ENCODE peak calls at places on chromosomes 7 and 10, in six cellular contexts. E is PC-3, W is GM23248, J is HCT116, Z is MM.1S, P is SK-N-SH. B is an unnamed sample. For H3K79me2 and H3K36me3, the result is how much of the 10 kb centered on the place peaks cover.

GRCh38 chr7:91347288-91347687 is 83.1 kb downstream of the FZD1 start:
- DNase-seq in E (no peak), W (no peak), J (no peak), Z (no peak), P (no peak), B (no peak)

GRCh38 chr10:126135939-126136595 is 239.7 kb downstream of the FANK1 start:
- DNase-seq in E (no peak), W (no peak), J (no peak), Z (no peak), P (no peak), B (no peak)

GRCh38 chr7:13016633-13017324 is 329.3 kb downstream of the ARL4A start:
- DNase-seq in E (peak), W (peak), J (peak), Z (no peak), P (no peak), B (peak)

GRCh38 chr7:94509264-94509878 is at the start of gene CASD1:
- DNase-seq in E (peak), W (peak), J (no peak), Z (peak), P (no peak), B (peak)

GRCh38 chr10:7787150-7787856 is 490 bp downstream of the KIN start:
- DNase-seq in E (no peak), W (peak), J (no peak), Z (no peak), P (no peak), B (peak)

GRCh38 chr10:60733189-60733815 is 45.0 kb upstream of the CDK1 start:
- DNase-seq in E (peak), W (peak), J (peak), Z (peak), P (peak), B (peak)

GRCh38 chr10:81367132-81367531 is 507.9 kb upstream of the NRG3 start:
- DNase-seq in E (no peak), W (no peak), J (no peak), Z (no peak), P (no peak), B (no peak)

GRCh38 chr7:2544541-2545188 is 10.7 kb downstream of the BRAT1 start:
- DNase-seq in E (no peak), W (no peak), J (no peak), Z (no peak), P (peak), B (no peak)

GRCh38 chr10:109474817-109475216 is 448.5 kb downstream of the XPNPEP1 start:
- DNase-seq in E (no peak), W (no peak), J (no peak), Z (no peak), P (no peak), B (peak)

GRCh38 chr7:30163231-30163894 is 28.6 kb downstream of the MTURN start:
- DNase-seq in E (no peak), W (no peak), J (no peak), Z (peak), P (no peak), B (no peak)

GRCh38 chr10:8183241-8183704 is 128.8 kb downstream of the GATA3 start:
- DNase-seq in E (peak), W (no peak), J (no peak), Z (peak), P (no peak), B (no peak)

GRCh38 chr10:34156781-34157425 is 658.2 kb downstream of the PARD3 start:
- DNase-seq in E (peak), W (peak), J (no peak), Z (no peak), P (no peak), B (no peak)

GRCh38 chr10:128275405-128275804 is 149.2 kb upstream of the MKI67 start:
- DNase-seq in E (no peak), W (no peak), J (no peak), Z (no peak), P (no peak), B (no peak)

GRCh38 chr10:56920586-56921250 is 559.7 kb upstream of the ZWINT start:
- DNase-seq in E (peak), W (no peak), J (no peak), Z (no peak), P (no peak), B (no peak)

GRCh38 chr10:80966326-80966986 is 428.8 kb downstream of the SH2D4B start:
- DNase-seq in E (no peak), W (no peak), J (no peak), Z (peak), P (no peak), B (no peak)

GRCh38 chr7:151849879-151850260 is 27.0 kb downstream of the PRKAG2 start:
- DNase-seq in E (no peak), W (no peak), J (no peak), Z (no peak), P (no peak), B (no peak)

GRCh38 chr7:2495402-2496309 is 19.5 kb upstream of the GRIFIN start:
- DNase-seq in E (no peak), W (no peak), J (no peak), Z (no peak), P (peak), B (peak)

GRCh38 chr7:460374-461117 is 59.1 kb downstream of the PDGFA start:
- DNase-seq in E (no peak), W (peak), J (no peak), Z (no peak), P (no peak), B (no peak)

GRCh38 chr7:7966141-7966734 is 2.4 kb upstream of the GLCCI1 start:
- DNase-seq in E (no peak), W (no peak), J (no peak), Z (no peak), P (no peak), B (no peak)

GRCh38 chr7:29606287-29606721 is 42.7 kb downstream of the PRR15 start:
- DNase-seq in E (peak), W (peak), J (no peak), Z (no peak), P (peak), B (no peak)

GRCh38 chr10:98119891-98120290 is 14.6 kb upstream of the R3HCC1L start:
- DNase-seq in E (no peak), W (no peak), J (no peak), Z (no peak), P (no peak), B (no peak)

GRCh38 chr10:45515630-45516029 is 141.6 kb downstream of the ALOX5 start:
- DNase-seq in E (no peak), W (no peak), J (no peak), Z (no peak), P (no peak), B (peak)

GRCh38 chr7:91953618-91954017 is 13.0 kb downstream of the AKAP9 start:
- DNase-seq in E (peak), W (peak), J (no peak), Z (peak), P (peak), B (peak)

GRCh38 chr10:15348579-15348978 is 22.5 kb downstream of the FAM171A1 start:
- DNase-seq in E (no peak), W (peak), J (no peak), Z (no peak), P (no peak), B (peak)

GRCh38 chr7:95213148-95213547 is 111.2 kb downstream of the PON1 start:
- DNase-seq in E (no peak), W (peak), J (no peak), Z (no peak), P (no peak), B (no peak)

GRCh38 chr7:108805808-108806397 is 236.2 kb downstream of the DNAJB9 start:
- DNase-seq in E (peak), W (peak), J (peak), Z (peak), P (peak), B (peak)

GRCh38 chr7:29877196-29877595 is 70.9 kb downstream of the WIPF3 start:
- DNase-seq in E (no peak), W (peak), J (no peak), Z (no peak), P (no peak), B (no peak)

GRCh38 chr10:21511931-21512330 is 13.6 kb downstream of the SKIDA1 start:
- DNase-seq in E (no peak), W (no peak), J (no peak), Z (no peak), P (no peak), B (no peak)

GRCh38 chr7:151150388-151150787 is 17.1 kb downstream of the GBX1 start:
- DNase-seq in E (no peak), W (no peak), J (no peak), Z (no peak), P (no peak), B (no peak)

GRCh38 chr10:79147796-79148451 is 79.2 kb downstream of the ZMIZ1 start:
- DNase-seq in E (no peak), W (no peak), J (no peak), Z (no peak), P (no peak), B (no peak)
- H3K79me2 ChIP-seq in E (under half), W (under half), J (under half), Z (under half), P (half or more), B (under half)

DNA sequence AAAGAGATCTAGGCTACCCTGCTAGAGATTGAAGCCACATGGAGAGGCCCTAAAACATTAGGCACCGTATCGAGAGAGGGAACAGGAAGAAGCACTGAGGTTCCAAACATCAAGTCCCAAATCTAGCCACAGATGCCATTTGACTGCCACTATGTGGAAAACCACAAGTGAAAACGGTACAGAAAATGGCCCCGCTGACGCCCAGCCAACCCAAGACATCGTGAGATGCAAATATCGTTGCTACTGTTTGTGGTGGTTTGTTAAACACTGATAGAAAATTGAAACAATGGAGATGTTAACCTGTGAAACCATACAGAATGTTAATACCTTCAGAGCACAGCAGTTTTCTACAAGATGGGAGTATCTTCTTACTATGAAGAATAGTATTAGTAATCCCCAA is 152.4 kb upstream of the LRRTM3 start:
- DNase-seq in E (no peak), W (no peak), J (no peak), Z (no peak), P (no peak), B (no peak)
- TF ChIP-seq EZH2phosphoT487 in E (no peak), W (no peak), J (no peak), Z (no peak), P (no peak), B (no peak)

DNA sequence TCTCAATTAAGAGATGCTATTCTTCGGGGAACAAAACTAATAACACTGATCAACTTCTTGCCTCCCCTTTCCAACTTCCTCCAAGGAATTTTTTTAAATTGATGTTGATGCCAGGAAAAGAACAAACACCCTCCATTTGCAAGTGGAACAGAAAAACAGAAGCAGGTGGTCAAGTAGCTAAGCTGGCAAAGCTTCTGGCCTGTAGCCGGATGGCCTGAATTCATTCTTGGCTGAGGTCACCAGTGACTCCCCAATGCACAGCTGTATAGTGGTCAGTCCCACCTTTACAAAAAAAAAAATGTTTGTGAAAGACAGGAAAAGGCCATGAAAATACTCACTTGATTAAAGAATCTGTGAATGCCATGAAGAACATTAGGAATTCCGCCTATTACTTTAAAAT is 39.1 kb downstream of the DOCK4 start:
- DNase-seq in E (no peak), W (no peak), J (no peak), Z (no peak), P (no peak), B (no peak)
- H3K36me3 ChIP-seq in E (under half), W (under half), J (under half), Z (under half), P (under half), B (under half)

GRCh38 chr10:58665361-58665760 is 152.7 kb downstream of the BICC1 start:
- DNase-seq in E (no peak), W (no peak), J (no peak), Z (no peak), P (no peak), B (no peak)

GRCh38 chr10:58661902-58662301 is 149.2 kb downstream of the BICC1 start:
- DNase-seq in E (no peak), W (no peak), J (no peak), Z (no peak), P (no peak), B (no peak)

GRCh38 chr10:58661336-58661735 is 148.7 kb downstream of the BICC1 start:
- DNase-seq in E (peak), W (peak), J (no peak), Z (no peak), P (no peak), B (no peak)

GRCh38 chr10:58660577-58661255 is 148.0 kb downstream of the BICC1 start:
- DNase-seq in E (no peak), W (peak), J (no peak), Z (no peak), P (no peak), B (no peak)

DNA sequence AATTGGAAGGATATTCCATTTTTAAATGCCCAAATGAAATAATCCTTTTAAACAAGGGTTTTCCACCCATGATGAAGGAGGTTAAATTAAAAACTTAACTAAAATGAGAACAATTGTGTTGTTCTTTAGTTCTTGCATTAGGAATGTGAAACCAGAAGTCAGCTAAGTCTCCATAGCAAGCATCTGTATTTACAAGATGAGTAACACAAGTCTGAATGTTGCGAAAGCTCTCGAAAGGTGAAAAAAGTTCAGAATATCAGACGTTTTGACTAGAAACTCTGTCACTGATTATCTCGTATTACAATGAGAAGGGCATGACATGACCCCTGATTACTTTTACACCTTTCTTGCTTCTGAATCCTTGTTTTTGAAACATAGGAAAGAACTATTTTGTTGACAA is 149.6 kb downstream of the BICC1 start:
- DNase-seq in E (peak), W (peak), J (no peak), Z (no peak), P (no peak), B (no peak)
- H3K79me2 ChIP-seq in E (under half), W (half or more), J (under half), Z (under half), P (under half), B (under half)

GRCh38 chr7:134844200-134844599 is 64.8 kb downstream of the CALD1 start:
- DNase-seq in E (peak), W (no peak), J (no peak), Z (no peak), P (no peak), B (no peak)
- TF ChIP-seq EZH2phosphoT487 in E (no peak), W (no peak), J (no peak), Z (no peak), P (no peak), B (no peak)

GRCh38 chr10:93315261-93315660 is 166.9 kb downstream of the MYOF start:
- DNase-seq in E (no peak), W (no peak), J (no peak), Z (no peak), P (no peak), B (no peak)
- H3K36me3 ChIP-seq in E (under half), W (half or more), J (half or more), Z (under half), P (half or more), B (under half)

DNA sequence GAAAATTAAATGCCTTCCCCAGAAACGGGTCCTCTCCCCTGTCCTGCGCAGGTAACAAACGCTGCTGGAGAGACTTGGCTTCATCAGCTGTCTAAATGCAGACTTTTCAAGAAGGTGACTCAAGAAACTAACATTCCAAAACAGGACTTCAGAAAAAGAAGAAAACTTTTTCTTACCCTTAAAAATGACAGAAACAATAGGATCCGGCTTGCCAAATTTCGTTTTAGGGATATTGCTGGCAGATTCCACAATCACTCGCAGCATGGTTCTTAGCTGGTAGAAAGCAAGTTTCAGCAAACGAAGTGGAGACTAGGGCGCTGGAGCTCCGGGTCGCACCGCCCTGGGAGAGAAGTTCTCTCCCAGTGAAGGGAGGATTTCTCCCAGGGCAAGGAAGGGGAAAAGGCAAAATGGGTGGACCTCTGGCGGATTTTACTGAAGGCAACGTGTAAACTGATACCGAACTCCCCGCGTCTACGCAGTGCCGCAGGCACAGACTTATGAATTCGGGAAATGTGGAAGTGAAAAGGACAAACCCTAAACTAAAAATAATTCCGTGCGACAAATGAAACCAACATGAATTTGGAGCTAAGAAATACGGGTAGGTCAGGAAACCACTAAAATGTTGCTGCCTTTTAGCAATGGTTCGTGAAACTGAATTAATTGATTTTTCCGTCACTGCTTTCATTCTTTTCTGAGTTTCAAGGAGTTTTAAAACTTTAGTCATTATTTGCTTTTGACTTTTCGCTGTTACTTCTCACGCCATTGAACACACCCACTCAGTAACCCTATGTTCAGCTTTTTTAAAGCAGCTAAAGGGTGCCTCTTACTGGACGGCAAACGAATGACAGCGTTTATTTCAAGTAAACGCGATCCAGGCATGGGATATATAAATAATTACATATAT is at the start of gene MYOF:
- DNase-seq in E (peak), W (peak), J (peak), Z (peak), P (peak), B (peak)
- H3K79me2 ChIP-seq in E (half or more), W (under half), J (half or more), Z (under half), P (under half), B (under half)

GRCh38 chr10:3538850-3539531 is 246.0 kb downstream of the KLF6 start:
- DNase-seq in E (peak), W (peak), J (no peak), Z (no peak), P (no peak), B (no peak)
- TF ChIP-seq EZH2phosphoT487 in E (no peak), W (no peak), J (no peak), Z (no peak), P (no peak), B (no peak)

DNA sequence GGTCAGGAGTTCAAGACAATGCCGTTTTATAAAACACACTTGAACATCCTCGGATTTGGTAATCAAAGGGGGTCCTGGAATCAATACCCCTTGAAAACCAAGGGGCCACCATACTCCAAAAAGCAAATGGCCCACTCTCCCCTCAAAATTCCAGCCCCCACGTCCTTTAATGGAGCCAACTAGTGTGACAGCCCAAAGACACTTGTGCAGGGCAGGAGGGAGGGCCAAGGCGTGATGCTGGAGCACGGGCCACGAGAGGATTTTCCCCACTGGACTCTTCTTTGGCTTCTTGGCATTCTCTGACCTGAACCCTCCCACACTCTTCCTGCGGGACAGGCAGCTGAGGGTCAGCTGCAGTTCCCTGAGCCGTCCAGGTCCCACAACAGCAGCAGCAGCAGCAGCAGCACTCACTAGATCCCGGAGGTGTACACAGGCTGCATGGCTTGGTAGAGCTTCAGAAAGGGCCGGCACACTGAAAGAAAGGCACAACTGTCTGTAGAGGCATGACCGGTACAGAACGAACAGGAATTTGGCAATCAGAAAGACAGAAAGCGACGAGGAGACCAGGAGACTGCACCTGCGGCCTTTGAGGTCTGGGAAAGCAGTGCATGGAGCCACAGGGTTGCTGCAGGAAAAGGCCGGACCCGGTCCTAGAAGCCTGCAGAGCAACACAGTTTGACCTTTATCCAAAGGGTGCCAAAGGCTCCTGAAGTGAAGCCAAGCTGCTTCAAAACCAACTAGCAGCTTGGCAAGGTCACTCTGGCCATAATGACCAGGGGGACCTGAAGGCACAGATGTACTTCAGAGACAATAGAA is 168.2 kb downstream of the TNS3 start:
- DNase-seq in E (no peak), W (no peak), J (no peak), Z (no peak), P (no peak), B (no peak)
- H3K36me3 ChIP-seq in E (under half), W (under half), J (under half), Z (under half), P (half or more), B (under half)